ENCODE peak calls at places on chromosome 4, in five cellular contexts. One of them, this sample, is unnamed.

GRCh38 chr4:75886104-75886503 is 16.1 kb downstream of the PPEF2 start:
- DNase-seq in uterus: no peak
- DNase-seq in left ventricle myocardium inferior: no peak
- DNase-seq in mucosa of descending colon: no peak
- DNase-seq in iPS DF 6.9: no peak
- DNase-seq in this sample: no peak

GRCh38 chr4:106247600-106247999 is 68.4 kb downstream of the TBCK start:
- DNase-seq in uterus: no peak
- DNase-seq in left ventricle myocardium inferior: no peak
- DNase-seq in mucosa of descending colon: no peak
- DNase-seq in iPS DF 6.9: no peak
- DNase-seq in this sample: no peak

GRCh38 chr4:61431131-61431530 is 231.0 kb downstream of the ADGRL3 start:
- DNase-seq in uterus: no peak
- DNase-seq in left ventricle myocardium inferior: no peak
- DNase-seq in mucosa of descending colon: no peak
- DNase-seq in iPS DF 6.9: no peak
- DNase-seq in this sample: no peak

GRCh38 chr4:142354794-142355416 is 491.2 kb downstream of the INPP4B start:
- DNase-seq in uterus: no peak
- DNase-seq in left ventricle myocardium inferior: no peak
- DNase-seq in mucosa of descending colon: no peak
- DNase-seq in iPS DF 6.9: no peak
- DNase-seq in this sample: peak

GRCh38 chr4:13918110-13918509 is 290.6 kb upstream of the BOD1L1 start:
- DNase-seq in uterus: peak
- DNase-seq in left ventricle myocardium inferior: peak
- DNase-seq in mucosa of descending colon: no peak
- DNase-seq in iPS DF 6.9: no peak
- DNase-seq in this sample: peak

GRCh38 chr4:163350672-163351071 is 7.0 kb downstream of the NPY5R start:
- DNase-seq in uterus: no peak
- DNase-seq in left ventricle myocardium inferior: no peak
- DNase-seq in mucosa of descending colon: no peak
- DNase-seq in iPS DF 6.9: no peak
- DNase-seq in this sample: no peak

GRCh38 chr4:72568959-72569718 is at the start of gene ADAMTS3:
- DNase-seq in uterus: peak
- DNase-seq in left ventricle myocardium inferior: peak
- DNase-seq in mucosa of descending colon: peak
- DNase-seq in iPS DF 6.9: no peak
- DNase-seq in this sample: no peak

GRCh38 chr4:8641256-8641655 is 48.7 kb downstream of the CPZ start:
- DNase-seq in uterus: no peak
- DNase-seq in left ventricle myocardium inferior: peak
- DNase-seq in mucosa of descending colon: peak
- DNase-seq in iPS DF 6.9: no peak
- DNase-seq in this sample: no peak

GRCh38 chr4:80172203-80172602 is 25.1 kb upstream of the PRDM8 start:
- DNase-seq in uterus: no peak
- DNase-seq in left ventricle myocardium inferior: no peak
- DNase-seq in mucosa of descending colon: no peak
- DNase-seq in iPS DF 6.9: no peak
- DNase-seq in this sample: no peak

GRCh38 chr4:48543796-48544195 is 53.7 kb downstream of the ZAR1 start:
- DNase-seq in uterus: no peak
- DNase-seq in left ventricle myocardium inferior: no peak
- DNase-seq in mucosa of descending colon: no peak
- DNase-seq in iPS DF 6.9: no peak
- DNase-seq in this sample: no peak

GRCh38 chr4:153402366-153402765 is 57.9 kb downstream of the MND1 start:
- DNase-seq in uterus: no peak
- DNase-seq in left ventricle myocardium inferior: no peak
- DNase-seq in mucosa of descending colon: no peak
- DNase-seq in iPS DF 6.9: no peak
- DNase-seq in this sample: no peak

GRCh38 chr4:14667624-14668295 is 334.5 kb upstream of the CPEB2 start:
- DNase-seq in uterus: no peak
- DNase-seq in left ventricle myocardium inferior: no peak
- DNase-seq in mucosa of descending colon: no peak
- DNase-seq in iPS DF 6.9: no peak
- DNase-seq in this sample: no peak

GRCh38 chr4:6419452-6420028 is 52.9 kb downstream of the PPP2R2C start:
- DNase-seq in uterus: peak
- DNase-seq in left ventricle myocardium inferior: no peak
- DNase-seq in mucosa of descending colon: no peak
- DNase-seq in iPS DF 6.9: no peak
- DNase-seq in this sample: no peak

GRCh38 chr4:1570291-1571164 is 113.6 kb downstream of the FAM53A start:
- DNase-seq in uterus: no peak
- DNase-seq in left ventricle myocardium inferior: no peak
- DNase-seq in mucosa of descending colon: peak
- DNase-seq in iPS DF 6.9: no peak
- DNase-seq in this sample: no peak

GRCh38 chr4:15400911-15401671 is 26.7 kb upstream of the C1QTNF7 start:
- DNase-seq in uterus: peak
- DNase-seq in left ventricle myocardium inferior: peak
- DNase-seq in mucosa of descending colon: no peak
- DNase-seq in iPS DF 6.9: no peak
- DNase-seq in this sample: peak

GRCh38 chr4:128228778-128229457 is 58.7 kb downstream of the PGRMC2 start:
- DNase-seq in uterus: no peak
- DNase-seq in left ventricle myocardium inferior: no peak
- DNase-seq in mucosa of descending colon: no peak
- DNase-seq in iPS DF 6.9: no peak
- DNase-seq in this sample: no peak

GRCh38 chr4:1458581-1458980 is 52.3 kb upstream of the NKX1-1 start:
- DNase-seq in uterus: no peak
- DNase-seq in left ventricle myocardium inferior: no peak
- DNase-seq in mucosa of descending colon: no peak
- DNase-seq in iPS DF 6.9: no peak
- DNase-seq in this sample: no peak

GRCh38 chr4:129220254-129220653 is 124.3 kb downstream of the C4orf33 start:
- DNase-seq in uterus: no peak
- DNase-seq in left ventricle myocardium inferior: no peak
- DNase-seq in mucosa of descending colon: no peak
- DNase-seq in iPS DF 6.9: no peak
- DNase-seq in this sample: no peak

GRCh38 chr4:29558789-29559188 is 1161.4 kb upstream of the PCDH7 start:
- DNase-seq in uterus: no peak
- DNase-seq in left ventricle myocardium inferior: no peak
- DNase-seq in mucosa of descending colon: no peak
- DNase-seq in iPS DF 6.9: no peak
- DNase-seq in this sample: no peak

GRCh38 chr4:123673971-123674370 is 277.4 kb downstream of the SPRY1 start:
- DNase-seq in uterus: no peak
- DNase-seq in left ventricle myocardium inferior: no peak
- DNase-seq in mucosa of descending colon: no peak
- DNase-seq in iPS DF 6.9: no peak
- DNase-seq in this sample: no peak

GRCh38 chr4:125750827-125751466 is 436.2 kb downstream of the FAT4 start:
- DNase-seq in uterus: peak
- DNase-seq in left ventricle myocardium inferior: no peak
- DNase-seq in mucosa of descending colon: no peak
- DNase-seq in iPS DF 6.9: no peak
- DNase-seq in this sample: no peak

GRCh38 chr4:144451771-144452170 is 194.2 kb upstream of the HHIP start:
- DNase-seq in uterus: no peak
- DNase-seq in left ventricle myocardium inferior: no peak
- DNase-seq in mucosa of descending colon: no peak
- DNase-seq in iPS DF 6.9: no peak
- DNase-seq in this sample: no peak

DNA sequence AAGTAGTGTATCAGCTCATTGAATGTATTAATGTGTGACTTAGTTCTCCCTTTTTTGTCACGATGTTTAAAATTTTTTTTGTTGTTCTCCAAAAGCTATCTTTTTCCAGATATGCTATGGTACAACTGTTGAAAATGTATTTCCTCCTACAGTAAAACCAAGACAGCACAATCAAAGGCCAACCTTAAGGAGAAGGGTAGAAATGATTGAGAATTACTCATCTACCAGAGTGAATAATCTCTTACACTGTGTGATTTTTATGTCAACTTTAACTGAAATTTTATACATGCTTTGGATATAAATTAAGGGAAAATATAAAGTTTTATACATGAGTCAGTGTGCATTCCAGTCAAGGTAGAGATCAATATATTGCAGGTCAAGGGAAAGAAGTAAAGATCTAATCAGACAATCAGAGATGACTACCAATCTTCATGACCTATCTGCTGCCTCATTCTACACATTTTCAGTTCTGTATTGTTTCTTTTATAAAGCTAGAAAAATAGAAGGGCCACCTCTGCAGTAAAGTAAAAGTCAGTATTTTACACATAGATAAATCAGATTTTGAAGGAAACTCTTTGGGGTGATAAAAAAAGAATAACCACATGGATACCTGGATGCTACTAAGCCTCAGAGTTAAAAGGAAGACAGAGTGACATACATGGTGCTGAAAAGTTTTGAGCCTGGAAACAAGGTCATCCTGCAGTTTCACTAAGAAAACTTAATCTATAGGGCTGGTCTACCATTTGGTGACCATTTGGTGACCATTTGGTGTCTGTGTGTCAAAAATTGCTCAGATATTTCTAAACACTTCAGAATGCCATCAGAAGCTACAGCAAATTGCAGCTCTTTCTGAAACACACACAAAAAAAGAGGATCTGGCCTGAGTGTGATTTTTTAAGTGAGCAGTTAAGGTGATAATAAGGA is 1.6 kb downstream of the FAM13A start:
- DNase-seq in uterus: no peak
- DNase-seq in left ventricle myocardium inferior: no peak
- DNase-seq in mucosa of descending colon: no peak
- DNase-seq in iPS DF 6.9: no peak
- DNase-seq in this sample: no peak
- H3K4me3 ChIP-seq in uterus: no peak
- H3K4me3 ChIP-seq in left ventricle myocardium inferior: peak
- H3K4me3 ChIP-seq in mucosa of descending colon: no peak
- H3K4me3 ChIP-seq in iPS DF 6.9: peak
- H3K4me3 ChIP-seq in this sample: no peak

DNA sequence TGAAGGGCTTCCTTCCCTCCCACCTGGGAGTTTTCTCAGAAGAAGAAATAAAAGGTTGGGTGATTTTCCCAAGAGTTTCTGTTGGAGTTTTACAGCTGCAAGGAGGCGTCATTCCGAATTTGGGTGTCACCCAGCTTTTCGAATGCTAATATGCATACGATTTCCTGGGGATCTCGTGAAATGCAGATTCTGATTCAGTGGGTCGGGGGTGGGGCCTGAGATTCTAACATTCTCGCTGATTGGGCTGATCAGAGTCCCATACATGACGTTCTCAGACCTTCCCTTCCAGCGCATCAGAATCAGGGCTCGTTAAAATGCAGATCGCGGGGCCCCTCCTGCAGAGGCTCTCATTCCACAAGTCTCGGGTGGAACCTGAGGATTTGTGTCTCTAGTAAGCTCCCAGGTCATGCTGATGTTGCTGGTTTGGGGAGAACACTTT is 125.8 kb upstream of the STX18 start:
- DNase-seq in uterus: no peak
- DNase-seq in left ventricle myocardium inferior: no peak
- DNase-seq in mucosa of descending colon: no peak
- DNase-seq in iPS DF 6.9: peak
- DNase-seq in this sample: no peak
- H3K4me3 ChIP-seq in uterus: no peak
- H3K4me3 ChIP-seq in left ventricle myocardium inferior: no peak
- H3K4me3 ChIP-seq in mucosa of descending colon: no peak
- H3K4me3 ChIP-seq in iPS DF 6.9: no peak
- H3K4me3 ChIP-seq in this sample: no peak

GRCh38 chr4:139084425-139085093 is 69.0 kb downstream of the NOCT start:
- DNase-seq in uterus: no peak
- DNase-seq in left ventricle myocardium inferior: no peak
- DNase-seq in mucosa of descending colon: no peak
- DNase-seq in iPS DF 6.9: no peak
- DNase-seq in this sample: no peak

GRCh38 chr4:139083533-139084424 is 68.2 kb downstream of the NOCT start:
- DNase-seq in uterus: peak
- DNase-seq in left ventricle myocardium inferior: peak
- DNase-seq in mucosa of descending colon: peak
- DNase-seq in iPS DF 6.9: peak
- DNase-seq in this sample: peak

GRCh38 chr4:139082750-139083532 is 67.4 kb downstream of the NOCT start:
- DNase-seq in uterus: peak
- DNase-seq in left ventricle myocardium inferior: peak
- DNase-seq in mucosa of descending colon: peak
- DNase-seq in iPS DF 6.9: peak
- DNase-seq in this sample: peak

GRCh38 chr4:139085141-139085540 is 69.6 kb downstream of the NOCT start:
- DNase-seq in uterus: no peak
- DNase-seq in left ventricle myocardium inferior: no peak
- DNase-seq in mucosa of descending colon: no peak
- DNase-seq in iPS DF 6.9: no peak
- DNase-seq in this sample: peak
- H3K4me3 ChIP-seq in uterus: peak
- H3K4me3 ChIP-seq in left ventricle myocardium inferior: peak
- H3K4me3 ChIP-seq in mucosa of descending colon: no peak
- H3K4me3 ChIP-seq in iPS DF 6.9: no peak
- H3K4me3 ChIP-seq in this sample: no peak

GRCh38 chr4:101792056-101792575 is 1.6 kb downstream of the BANK1 start:
- DNase-seq in uterus: no peak
- DNase-seq in left ventricle myocardium inferior: no peak
- DNase-seq in mucosa of descending colon: no peak
- DNase-seq in iPS DF 6.9: no peak
- DNase-seq in this sample: no peak

GRCh38 chr4:101790521-101791188 is at the start of gene BANK1:
- DNase-seq in uterus: no peak
- DNase-seq in left ventricle myocardium inferior: peak
- DNase-seq in mucosa of descending colon: peak
- DNase-seq in iPS DF 6.9: peak
- DNase-seq in this sample: peak

GRCh38 chr4:101793397-101793796 is 2.9 kb downstream of the BANK1 start:
- DNase-seq in uterus: no peak
- DNase-seq in left ventricle myocardium inferior: no peak
- DNase-seq in mucosa of descending colon: no peak
- DNase-seq in iPS DF 6.9: no peak
- DNase-seq in this sample: no peak

GRCh38 chr4:101787917-101788316 is 2.6 kb upstream of the BANK1 start:
- DNase-seq in uterus: no peak
- DNase-seq in left ventricle myocardium inferior: no peak
- DNase-seq in mucosa of descending colon: no peak
- DNase-seq in iPS DF 6.9: no peak
- DNase-seq in this sample: no peak

GRCh38 chr4:101791189-101791572 is 651 bp downstream of the BANK1 start:
- DNase-seq in uterus: no peak
- DNase-seq in left ventricle myocardium inferior: no peak
- DNase-seq in mucosa of descending colon: peak
- DNase-seq in iPS DF 6.9: no peak
- DNase-seq in this sample: peak
- H3K4me3 ChIP-seq in uterus: no peak
- H3K4me3 ChIP-seq in left ventricle myocardium inferior: peak
- H3K4me3 ChIP-seq in mucosa of descending colon: no peak
- H3K4me3 ChIP-seq in iPS DF 6.9: peak
- H3K4me3 ChIP-seq in this sample: peak